ENCODE peak calls at places on chromosomes 2 and 18, in ten cellular contexts. L, A, U, X, Y, Q, F, E, M and O are unnamed samples.

GRCh38 chr2:191677091-191677645 is 768 bp upstream of the NABP1 start:
- DNase-seq in X (peak), F (no peak), Q (peak), M (peak), A (no peak), Y (peak), L (peak), E (peak), U (peak), O (peak)

GRCh38 chr2:187383043-187383800 is 64.8 kb downstream of the CALCRL start:
- DNase-seq in M (no peak), Y (no peak), L (no peak), A (no peak), Q (peak), E (no peak), U (no peak), F (no peak), X (no peak), O (no peak)

GRCh38 chr2:199979841-199980628 is 24.7 kb downstream of the MAIP1 start:
- DNase-seq in Y (peak), M (peak), E (peak), U (peak), X (no peak), F (peak), A (peak), L (peak), Q (peak), O (peak)

GRCh38 chr18:56283346-56283745 is 355.0 kb downstream of the TXNL1 start:
- DNase-seq in Q (no peak), X (no peak), A (no peak), E (no peak), M (no peak), L (no peak), Y (no peak), U (peak), F (no peak), O (no peak)

GRCh38 chr18:44729631-44730101 is 49.0 kb downstream of the SETBP1 start:
- DNase-seq in Y (no peak), U (peak), Q (peak), M (no peak), E (no peak), F (no peak), L (no peak), A (peak), X (no peak), O (no peak)

GRCh38 chr18:22417496-22418188 is at the start of gene CTAGE1:
- DNase-seq in E (no peak), Y (no peak), U (no peak), X (no peak), M (no peak), L (no peak), Q (no peak), A (no peak), F (no peak), O (no peak)

GRCh38 chr2:165891345-165891744 is 62.2 kb downstream of the TTC21B start:
- DNase-seq in M (no peak), X (no peak), Q (no peak), E (no peak), U (no peak), F (no peak), A (no peak), L (no peak), Y (no peak), O (no peak)

GRCh38 chr2:186543561-186544131 is 46.2 kb upstream of the ITGAV start:
- DNase-seq in U (no peak), L (no peak), A (no peak), E (no peak), Y (peak), Q (peak), X (no peak), F (no peak), M (no peak), O (no peak)

GRCh38 chr2:26072925-26073768 is 39.3 kb downstream of the RAB10 start:
- DNase-seq in Y (no peak), X (no peak), F (no peak), U (no peak), L (no peak), M (no peak), A (no peak), E (peak), Q (peak), O (no peak)

GRCh38 chr18:55878224-55878623 is 290.2 kb upstream of the TCF4 start:
- DNase-seq in U (no peak), E (no peak), Q (peak), M (no peak), F (no peak), Y (peak), L (no peak), A (no peak), X (no peak), O (no peak)

GRCh38 chr2:18209934-18210639 is 331.6 kb downstream of the KCNS3 start:
- DNase-seq in U (peak), E (no peak), F (no peak), L (no peak), X (no peak), Y (peak), Q (peak), A (no peak), M (peak), O (no peak)

GRCh38 chr2:9844581-9844980 is 1.3 kb downstream of the TAF1B start:
- DNase-seq in L (no peak), F (no peak), A (no peak), E (no peak), Q (peak), X (peak), M (no peak), Y (no peak), U (no peak), O (no peak)

GRCh38 chr18:22267697-22268096 is 98.3 kb downstream of the GATA6 start:
- DNase-seq in Q (peak), F (no peak), U (no peak), L (peak), Y (no peak), A (no peak), M (no peak), X (no peak), E (no peak), O (no peak)

GRCh38 chr2:179613701-179614100 is 247.7 kb downstream of the ZNF385B start:
- DNase-seq in L (no peak), U (no peak), Y (peak), Q (no peak), E (no peak), X (no peak), F (no peak), M (no peak), A (no peak), O (peak)

GRCh38 chr2:64807417-64807816 is 153.7 kb upstream of the SERTAD2 start:
- DNase-seq in X (no peak), Q (peak), U (peak), F (no peak), E (no peak), Y (peak), M (peak), L (no peak), A (no peak), O (peak)

GRCh38 chr2:143183804-143184463 is 54.7 kb downstream of the ARHGAP15 start:
- DNase-seq in L (no peak), M (no peak), U (no peak), Y (no peak), X (peak), F (no peak), Q (no peak), E (no peak), A (no peak), O (no peak)

GRCh38 chr2:145108385-145108784 is 588.5 kb upstream of the ZEB2 start:
- DNase-seq in M (no peak), U (no peak), A (no peak), E (peak), L (no peak), F (no peak), Y (no peak), Q (no peak), X (no peak), O (no peak)

GRCh38 chr2:238094438-238095022 is 5.6 kb upstream of the ESPNL start:
- DNase-seq in L (no peak), Y (no peak), Q (no peak), U (no peak), E (no peak), F (no peak), X (no peak), M (no peak), A (no peak), O (no peak)

GRCh38 chr2:220930542-220931076 is 641.5 kb downstream of the EPHA4 start:
- DNase-seq in E (no peak), U (no peak), A (no peak), L (no peak), X (no peak), Y (no peak), F (no peak), M (no peak), Q (no peak), O (no peak)

GRCh38 chr18:3872651-3873050 is 422.7 kb downstream of the TGIF1 start:
- DNase-seq in M (no peak), F (no peak), X (no peak), E (no peak), A (no peak), Q (no peak), Y (no peak), U (no peak), L (no peak), O (no peak)

GRCh38 chr18:68660355-68661183 is 54.3 kb downstream of the TMX3 start:
- DNase-seq in M (peak), F (no peak), Q (peak), U (no peak), E (peak), L (no peak), X (no peak), Y (peak), A (peak), O (no peak)

GRCh38 chr2:2581331-2582159 is 250.5 kb upstream of the MYT1L start:
- DNase-seq in F (no peak), Y (no peak), A (no peak), M (no peak), Q (no peak), L (no peak), X (no peak), U (no peak), E (no peak), O (no peak)

GRCh38 chr2:241730679-241731293 is 3.6 kb upstream of the D2HGDH start:
- DNase-seq in Q (no peak), L (no peak), M (no peak), A (no peak), F (no peak), U (no peak), E (no peak), X (no peak), Y (no peak), O (no peak)

GRCh38 chr18:42048150-42048549 is 93.1 kb downstream of the PIK3C3 start:
- DNase-seq in A (no peak), L (no peak), F (no peak), Y (peak), Q (peak), M (no peak), U (peak), E (peak), X (no peak), O (no peak)

GRCh38 chr2:167103028-167103756 is 214.9 kb downstream of the XIRP2 start:
- DNase-seq in Y (peak), E (peak), F (no peak), X (no peak), Q (no peak), M (no peak), L (no peak), U (no peak), A (no peak), O (no peak)

GRCh38 chr18:24270937-24271380 is 126.7 kb downstream of the OSBPL1A start:
- DNase-seq in E (no peak), A (no peak), U (no peak), F (no peak), L (no peak), X (no peak), Y (peak), M (no peak), Q (peak), O (no peak)

GRCh38 chr2:11371099-11371937 is 26.9 kb upstream of the ROCK2 start:
- DNase-seq in U (no peak), F (no peak), M (no peak), Q (no peak), A (no peak), X (no peak), E (no peak), L (no peak), Y (no peak), O (no peak)

GRCh38 chr2:71428472-71429383 is 24.6 kb upstream of the DYSF start:
- DNase-seq in Y (no peak), U (no peak), F (no peak), A (no peak), L (no peak), M (no peak), E (no peak), X (no peak), Q (no peak), O (no peak)

GRCh38 chr2:68426885-68427579 is 40.1 kb downstream of the FBXO48 start:
- DNase-seq in Y (no peak), L (no peak), F (no peak), X (peak), A (peak), Q (no peak), E (no peak), M (no peak), U (no peak), O (no peak)

GRCh38 chr18:25503567-25504081 is 151.7 kb upstream of the ZNF521 start:
- DNase-seq in U (peak), X (no peak), F (peak), A (no peak), Y (peak), E (peak), M (peak), L (peak), Q (peak), O (no peak)

GRCh38 chr2:84619784-84620371 is 103.6 kb downstream of the DNAH6 start:
- DNase-seq in F (no peak), Q (no peak), U (no peak), E (no peak), L (no peak), A (no peak), M (no peak), Y (no peak), X (no peak), O (no peak)

GRCh38 chr2:187577310-187577709 is 23.1 kb upstream of the TFPI start:
- DNase-seq in A (no peak), X (no peak), M (no peak), U (no peak), Q (no peak), F (no peak), L (no peak), E (peak), Y (no peak), O (no peak)

GRCh38 chr2:148721520-148721931 is 77.0 kb downstream of the EPC2 start:
- DNase-seq in Y (no peak), L (no peak), M (no peak), F (no peak), X (no peak), Q (peak), A (no peak), U (no peak), E (no peak), O (no peak)

GRCh38 chr2:8146329-8147048 is 535.4 kb upstream of the ID2 start:
- DNase-seq in Y (no peak), M (no peak), X (no peak), U (no peak), A (no peak), E (no peak), L (no peak), F (no peak), Q (peak), O (no peak)

GRCh38 chr2:3265981-3266726 is 111.5 kb downstream of the EIPR1 start:
- DNase-seq in M (no peak), U (no peak), Q (no peak), A (no peak), E (no peak), Y (no peak), F (no peak), L (peak), X (no peak), O (no peak)

GRCh38 chr2:42970151-42970550 is 177.8 kb upstream of the HAAO start:
- DNase-seq in F (no peak), E (no peak), M (no peak), L (no peak), Q (no peak), U (no peak), Y (no peak), A (no peak), X (no peak), O (no peak)

GRCh38 chr18:8084160-8084559 is 517.0 kb downstream of the PTPRM start:
- DNase-seq in Q (peak), Y (peak), U (no peak), E (peak), L (no peak), X (no peak), F (no peak), M (peak), A (no peak), O (no peak)

GRCh38 chr2:168593713-168594112 is 137.6 kb downstream of the CERS6 start:
- DNase-seq in F (no peak), A (no peak), M (no peak), Q (no peak), Y (no peak), X (no peak), L (no peak), E (no peak), U (no peak), O (no peak)

GRCh38 chr2:88694015-88694414 is 2.5 kb downstream of the RPIA start:
- DNase-seq in Q (no peak), F (no peak), M (no peak), Y (no peak), U (no peak), A (no peak), X (no peak), L (no peak), E (no peak), O (peak)

GRCh38 chr2:88698498-88699233 is 7.2 kb downstream of the RPIA start:
- DNase-seq in L (no peak), M (no peak), A (no peak), Q (no peak), Y (no peak), X (no peak), U (no peak), F (no peak), E (no peak), O (no peak)

GRCh38 chr2:88692187-88692586 is 714 bp downstream of the RPIA start:
- DNase-seq in U (no peak), Q (peak), X (no peak), M (peak), A (peak), Y (no peak), E (peak), L (no peak), F (no peak), O (peak)

GRCh38 chr2:88697361-88698026 is 6.0 kb downstream of the RPIA start:
- DNase-seq in Y (no peak), Q (no peak), E (peak), L (no peak), U (no peak), A (no peak), F (no peak), X (no peak), M (no peak), O (no peak)

DNA sequence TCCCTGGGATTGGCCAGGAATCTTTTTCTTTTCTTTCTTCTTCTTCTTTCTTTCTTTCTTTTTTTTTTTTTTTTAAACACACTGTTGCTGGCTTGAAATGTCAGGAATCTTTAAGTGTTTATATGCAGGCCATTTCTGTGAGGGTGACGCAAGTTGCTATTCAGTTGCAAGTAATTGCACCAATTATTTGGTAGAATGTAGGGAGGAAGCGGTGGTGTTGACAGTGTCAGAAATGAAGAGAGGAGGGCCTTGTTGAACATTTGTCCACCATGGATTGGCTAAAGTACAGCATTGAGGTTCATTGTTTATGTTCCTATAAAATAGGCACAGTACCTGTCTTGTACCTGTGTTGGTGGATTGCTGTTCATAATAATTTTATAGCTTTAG is 6.5 kb downstream of the RPIA start:
- DNase-seq in Q (no peak), L (no peak), X (no peak), U (no peak), E (no peak), F (no peak), Y (no peak), M (no peak), A (no peak), O (no peak)
- H3K4me3 ChIP-seq in Q (no peak), L (no peak), X (no peak), U (no peak), E (no peak), F (no peak), Y (no peak), M (no peak), A (no peak), O (no peak)

DNA sequence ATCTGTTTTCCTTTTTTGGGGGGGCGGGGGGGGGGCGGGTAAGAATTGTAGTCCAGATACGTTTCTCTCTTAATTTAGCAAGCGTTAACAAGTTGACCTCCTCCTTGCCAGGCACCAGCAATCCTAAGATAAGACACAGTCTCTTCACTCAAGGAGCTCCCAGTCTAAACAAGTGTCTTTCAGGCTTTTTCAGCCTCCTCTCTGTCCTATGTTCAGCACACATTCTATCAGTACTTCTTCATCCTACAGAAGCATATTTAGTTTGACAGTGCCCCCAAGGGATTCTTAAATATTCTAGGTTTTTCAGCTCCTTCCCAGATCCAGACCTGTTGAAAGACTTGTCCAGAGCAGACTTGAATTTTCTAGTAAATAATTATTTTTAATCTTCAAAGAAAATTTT is 2.7 kb downstream of the PPP1CB start:
- DNase-seq in Y (peak), E (no peak), L (no peak), U (no peak), Q (peak), X (no peak), M (no peak), F (no peak), A (no peak), O (no peak)
- H3K4me3 ChIP-seq in Y (peak), E (no peak), L (peak), U (peak), Q (peak), X (no peak), M (peak), F (peak), A (no peak), O (peak)

GRCh38 chr2:97713296-97714083 is at the start of gene ZAP70:
- DNase-seq in U (no peak), L (no peak), Q (no peak), X (no peak), A (peak), M (no peak), F (no peak), E (peak), Y (no peak), O (no peak)
- H3K4me3 ChIP-seq in U (no peak), L (no peak), Q (no peak), X (no peak), A (peak), M (no peak), F (no peak), E (peak), Y (no peak), O (peak)

GRCh38 chr2:233418052-233418760 is 63.9 kb downstream of the DGKD start:
- DNase-seq in X (no peak), U (no peak), Y (no peak), A (no peak), M (no peak), F (no peak), Q (no peak), E (no peak), L (no peak), O (no peak)
- H3K4me3 ChIP-seq in X (peak), U (no peak), Y (no peak), A (peak), M (peak), F (no peak), Q (no peak), E (no peak), L (no peak), O (no peak)